ENCODE peak calls at places on chromosomes 11 and 22, in ten cellular contexts. G is activated CD4-positive, alpha-beta T cell treated with anti-CD3 and anti-CD28 coated beads, Interleukin-2, amount 10 ng/mL, durations not matched to agents 7 days and 5 days; J is mesendoderm; P is psoas muscle; D is fibroblast of pulmonary artery; E is left cardiac atrium; K is coronary artery; M is GM23248; Z is activated T-cell treated with anti-CD3 and anti-CD28 coated beads, Interleukin-2, amount 50 U/mL, for 72 hours; Y is MCF 10A. L is an unnamed sample.

GRCh38 chr22:29108137-29108536 is 35.3 kb downstream of the KREMEN1 start:
- DNase-seq in J (no peak), G (no peak), E (no peak), P (no peak), K (no peak), M (peak; percentile 89), D (peak; percentile 33), Y (peak; percentile 40), Z (no peak), L (peak; percentile 86)

GRCh38 chr11:70394211-70394950 is 3.9 kb upstream of the CTTN start:
- DNase-seq in Y (no peak), P (no peak), M (no peak), K (no peak), D (no peak), E (no peak), Z (no peak), J (no peak), G (no peak), L (no peak)

GRCh38 chr22:50483977-50484853 is 2.4 kb upstream of the MIOX start:
- DNase-seq in Y (no peak), J (no peak), G (no peak), Z (no peak), M (no peak), E (no peak), P (no peak), K (no peak), D (no peak), L (no peak)

GRCh38 chr11:4044971-4045646 is 49.5 kb upstream of the RRM1 start:
- DNase-seq in G (no peak), K (no peak), D (no peak), E (peak; percentile 30), Z (no peak), J (no peak), M (no peak), Y (peak; percentile 57), P (no peak), L (no peak)

GRCh38 chr22:42281284-42281683 is 10.8 kb upstream of the TCF20 start:
- DNase-seq in G (no peak), D (no peak), K (no peak), E (no peak), Z (no peak), P (peak; percentile 24), J (no peak), Y (no peak), M (no peak), L (no peak)

GRCh38 chr11:46392421-46393230 is 1.1 kb upstream of the CHRM4 start:
- DNase-seq in K (peak; percentile 84), D (peak; percentile 82), E (peak; percentile 89), Y (peak; percentile 69), M (peak; percentile 91), J (peak; percentile 90), P (peak; percentile 93), Z (peak; percentile 86), G (peak; percentile 78), L (peak; percentile 78)

GRCh38 chr11:120632579-120632978 is 121.0 kb downstream of the GRIK4 start:
- DNase-seq in Z (no peak), Y (no peak), G (no peak), J (peak; percentile 68), M (peak; percentile 13), K (no peak), P (no peak), E (no peak), D (no peak), L (no peak)

GRCh38 chr11:115585361-115586024 is 81.3 kb upstream of the CADM1 start:
- DNase-seq in M (no peak), Z (peak; percentile 5), K (no peak), G (no peak), J (no peak), Y (no peak), E (no peak), P (no peak), D (no peak), L (no peak)

GRCh38 chr22:20004464-20004863 is 12.2 kb downstream of the ARVCF start:
- DNase-seq in Y (no peak), E (no peak), M (no peak), P (no peak), K (no peak), Z (no peak), G (no peak), J (no peak), D (no peak), L (no peak)

L was measured in EL.